ENCODE peak calls at places on chromosomes 3 and 15, in ten cellular contexts. R, N, Y, T, E, Z, X, C, G and S are unnamed samples.
A peak's percentile ranks its signal among the peaks of the same experiment; 100 is the strongest.

GRCh38 chr3:5238545-5238944 is 51.0 kb downstream of the EDEM1 start:
- DNase-seq in R (no peak), N (no peak), Y (no peak), T (no peak), E (no peak), Z (no peak), X (no peak), C (no peak), G (no peak), S (no peak)

GRCh38 chr15:80526556-80527340 is 122.6 kb downstream of the ARNT2 start:
- DNase-seq in R (no peak), N (no peak), Y (no peak), T (no peak), E (no peak), Z (no peak), X (no peak), C (no peak), G (peak; percentile 79), S (no peak)

GRCh38 chr3:194623449-194624290 is 9.5 kb downstream of the TMEM44 start:
- DNase-seq in R (no peak), N (no peak), Y (no peak), T (no peak), E (no peak), Z (no peak), X (no peak), C (no peak), G (no peak), S (no peak)

GRCh38 chr3:105365536-105366301 is 990 bp upstream of the ALCAM start:
- DNase-seq in R (peak; percentile 1), N (peak; percentile 6), Y (peak; percentile 49), T (peak; percentile 18), E (no peak), Z (no peak), X (peak; percentile 54), C (no peak), G (peak; percentile 87), S (no peak)

GRCh38 chr15:79006071-79006470 is 61.2 kb upstream of the CTSH start:
- DNase-seq in R (no peak), N (no peak), Y (no peak), T (no peak), E (no peak), Z (no peak), X (no peak), C (no peak), G (no peak), S (no peak)

GRCh38 chr3:72523409-72524172 is 324.7 kb downstream of the SHQ1 start:
- DNase-seq in R (no peak), N (no peak), Y (no peak), T (no peak), E (peak; percentile 52), Z (peak; percentile 30), X (peak; percentile 13), C (peak; percentile 58), G (no peak), S (no peak)

GRCh38 chr15:59307164-59307535 is 65.5 kb downstream of the MYO1E start:
- DNase-seq in R (peak; percentile 15), N (no peak), Y (no peak), T (no peak), E (no peak), Z (no peak), X (no peak), C (no peak), G (no peak), S (no peak)

GRCh38 chr3:171896341-171896740 is 53.2 kb downstream of the TMEM212 start:
- DNase-seq in R (no peak), N (no peak), Y (no peak), T (no peak), E (no peak), Z (no peak), X (no peak), C (no peak), G (no peak), S (no peak)

GRCh38 chr3:194072097-194072428 is 63.9 kb upstream of the HES1 start:
- DNase-seq in R (no peak), N (no peak), Y (no peak), T (no peak), E (no peak), Z (peak; percentile 16), X (no peak), C (no peak), G (peak; percentile 29), S (no peak)

GRCh38 chr3:196219194-196219969 is 3.0 kb downstream of the SLC51A start:
- DNase-seq in R (peak; percentile 21), N (peak; percentile 49), Y (no peak), T (peak; percentile 90), E (peak; percentile 82), Z (peak; percentile 89), X (peak; percentile 16), C (peak; percentile 82), G (peak; percentile 92), S (peak; percentile 75)

GRCh38 chr3:101676765-101677435 is at the start of gene ZBTB11:
- DNase-seq in R (no peak), N (peak; percentile 95), Y (peak; percentile 100), T (peak; percentile 99), E (peak; percentile 99), Z (peak; percentile 100), X (no peak), C (peak; percentile 95), G (peak; percentile 100), S (no peak)

GRCh38 chr15:79978694-79979519 is 7.9 kb upstream of the BCL2A1 start:
- DNase-seq in R (no peak), N (no peak), Y (no peak), T (no peak), E (peak; percentile 35), Z (peak; percentile 69), X (no peak), C (peak; percentile 50), G (peak; percentile 9), S (no peak)

GRCh38 chr3:73605861-73606260 is 18.9 kb downstream of the PDZRN3 start:
- DNase-seq in R (no peak), N (no peak), Y (no peak), T (no peak), E (no peak), Z (no peak), X (no peak), C (no peak), G (no peak), S (no peak)

GRCh38 chr15:68820205-68820588 is 498 bp downstream of the ANP32A start:
- DNase-seq in R (no peak), N (no peak), Y (no peak), T (peak; percentile 63), E (peak; percentile 79), Z (peak; percentile 60), X (no peak), C (peak; percentile 38), G (peak; percentile 34), S (peak; percentile 10)

GRCh38 chr3:130974201-130974600 is 52.4 kb downstream of the ASTE1 start:
- DNase-seq in R (no peak), N (no peak), Y (no peak), T (no peak), E (no peak), Z (no peak), X (no peak), C (no peak), G (no peak), S (no peak)

GRCh38 chr15:27826902-27827321 is 272.2 kb downstream of the OCA2 start:
- DNase-seq in R (no peak), N (no peak), Y (no peak), T (no peak), E (no peak), Z (no peak), X (no peak), C (no peak), G (peak; percentile 76), S (no peak)

GRCh38 chr3:71006810-71007785 is 576.4 kb downstream of the FOXP1 start:
- DNase-seq in R (no peak), N (peak; percentile 18), Y (no peak), T (no peak), E (peak; percentile 14), Z (no peak), X (peak; percentile 43), C (peak; percentile 14), G (no peak), S (peak; percentile 0)

GRCh38 chr3:134059680-134060560 is 30.2 kb upstream of the SLCO2A1 start:
- DNase-seq in R (no peak), N (no peak), Y (peak; percentile 51), T (no peak), E (no peak), Z (no peak), X (no peak), C (no peak), G (peak; percentile 27), S (no peak)

GRCh38 chr3:50275996-50276761 is 2.7 kb upstream of the LSMEM2 start:
- DNase-seq in R (no peak), N (no peak), Y (no peak), T (peak; percentile 37), E (no peak), Z (peak; percentile 48), X (peak; percentile 38), C (peak; percentile 25), G (no peak), S (no peak)

GRCh38 chr3:55570361-55570760 is 83.3 kb upstream of the WNT5A start:
- DNase-seq in R (no peak), N (no peak), Y (no peak), T (no peak), E (no peak), Z (no peak), X (no peak), C (no peak), G (peak; percentile 41), S (no peak)

GRCh38 chr3:156253150-156253549 is 132.8 kb downstream of the KCNAB1 start:
- DNase-seq in R (no peak), N (no peak), Y (no peak), T (no peak), E (no peak), Z (no peak), X (no peak), C (no peak), G (no peak), S (no peak)

GRCh38 chr15:70863450-70864218 is 9.7 kb upstream of the LARP6 start:
- DNase-seq in R (peak; percentile 51), N (peak; percentile 74), Y (no peak), T (no peak), E (no peak), Z (no peak), X (no peak), C (no peak), G (peak; percentile 89), S (no peak)

GRCh38 chr3:101518421-101518871 is 5.4 kb upstream of the SENP7 start:
- DNase-seq in R (no peak), N (no peak), Y (no peak), T (peak; percentile 80), E (peak; percentile 18), Z (peak; percentile 71), X (peak; percentile 62), C (peak; percentile 73), G (no peak), S (no peak)

GRCh38 chr3:53677406-53677805 is 168.8 kb downstream of the CHDH start:
- DNase-seq in R (no peak), N (no peak), Y (no peak), T (no peak), E (peak; percentile 54), Z (no peak), X (peak; percentile 16), C (no peak), G (no peak), S (no peak)

GRCh38 chr15:78243491-78243941 is 9.2 kb upstream of the ACSBG1 start:
- DNase-seq in R (peak; percentile 41), N (no peak), Y (no peak), T (no peak), E (no peak), Z (no peak), X (no peak), C (no peak), G (peak; percentile 54), S (no peak)